ENCODE peak calls at places on chromosomes 2 and 18, in eight cellular contexts. F, A, O, R, Y, W, P and N are unnamed samples.

GRCh38 chr2:128717758-128718710 is 399.4 kb upstream of the HS6ST1 start:
- DNase-seq in R (no peak), O (no peak), Y (no peak), P (no peak), A (no peak), F (no peak), W (no peak), N (no peak)

GRCh38 chr18:36066731-36067117 is 635 bp downstream of the RPRD1A start:
- DNase-seq in F (peak), A (no peak), O (peak), R (no peak), P (no peak), W (no peak), Y (no peak), N (no peak)

GRCh38 chr2:20071397-20072383 is 20.3 kb upstream of the LAPTM4A start:
- DNase-seq in A (no peak), F (no peak), Y (peak), R (no peak), O (peak), W (no peak), P (peak), N (no peak)

GRCh38 chr2:239514753-239515152 is 113.9 kb upstream of the HDAC4 start:
- DNase-seq in O (no peak), W (no peak), Y (no peak), A (no peak), R (no peak), P (no peak), F (no peak), N (no peak)

GRCh38 chr2:12396699-12397098 is 320.0 kb upstream of the TRIB2 start:
- DNase-seq in R (no peak), A (no peak), F (no peak), O (no peak), W (no peak), Y (no peak), P (no peak), N (no peak)

GRCh38 chr2:233350708-233351107 is 3.6 kb upstream of the DGKD start:
- DNase-seq in O (peak), P (peak), Y (no peak), A (peak), F (peak), R (peak), W (peak), N (no peak)

GRCh38 chr18:23237524-23238151 is 102.4 kb downstream of the CABLES1 start:
- DNase-seq in O (no peak), Y (peak), W (no peak), R (no peak), A (peak), P (no peak), F (peak), N (no peak)

GRCh38 chr2:138115664-138116063 is 151.4 kb downstream of the HNMT start:
- DNase-seq in W (no peak), R (no peak), A (no peak), O (no peak), P (no peak), Y (no peak), F (no peak), N (no peak)

GRCh38 chr2:41127351-41127750 is 675.5 kb upstream of the SLC8A1 start:
- DNase-seq in Y (no peak), P (no peak), F (no peak), W (no peak), R (no peak), A (no peak), O (no peak), N (no peak)

GRCh38 chr2:48448274-48449061 is 81.5 kb upstream of the STON1 start:
- DNase-seq in P (no peak), Y (no peak), O (peak), A (no peak), W (peak), R (no peak), F (no peak), N (no peak)

GRCh38 chr2:106566050-106566449 is 78.9 kb downstream of the CD8B2 start:
- DNase-seq in A (peak), W (no peak), R (no peak), F (no peak), P (no peak), O (no peak), Y (no peak), N (peak)

GRCh38 chr18:76354348-76354747 is 140.7 kb downstream of the ZNF516 start:
- DNase-seq in F (no peak), R (peak), A (no peak), W (no peak), O (no peak), P (no peak), Y (peak), N (no peak)

GRCh38 chr2:71894266-71894665 is 253.4 kb downstream of the CYP26B1 start:
- DNase-seq in O (no peak), P (no peak), A (no peak), W (no peak), Y (no peak), R (no peak), F (no peak), N (no peak)

GRCh38 chr18:73707035-73707434 is 440.6 kb downstream of the FBXO15 start:
- DNase-seq in A (no peak), P (peak), R (no peak), O (no peak), Y (no peak), W (no peak), F (no peak), N (no peak)

GRCh38 chr2:207768891-207769596 is 662 bp downstream of the FZD5 start:
- DNase-seq in P (peak), A (peak), R (no peak), Y (no peak), W (no peak), F (peak), O (no peak), N (no peak)

GRCh38 chr2:20919301-20919800 is 96.5 kb upstream of the LDAH start:
- DNase-seq in W (no peak), A (no peak), F (no peak), P (no peak), O (no peak), Y (no peak), R (no peak), N (no peak)

GRCh38 chr18:79884963-79885728 is 66.3 kb downstream of the SLC66A2 start:
- DNase-seq in F (no peak), A (peak), P (no peak), O (no peak), R (no peak), W (no peak), Y (peak), N (no peak)

GRCh38 chr18:23156134-23156533 is 20.8 kb downstream of the CABLES1 start:
- DNase-seq in W (no peak), P (no peak), Y (no peak), R (no peak), A (no peak), O (peak), F (no peak), N (no peak)

GRCh38 chr2:98454073-98454472 is 9.4 kb downstream of the INPP4A start:
- DNase-seq in W (no peak), Y (no peak), R (no peak), A (no peak), O (no peak), P (no peak), F (no peak), N (no peak)

GRCh38 chr18:44541159-44541558 is 139.5 kb upstream of the SETBP1 start:
- DNase-seq in Y (no peak), R (no peak), O (no peak), F (no peak), W (no peak), A (no peak), P (no peak), N (no peak)

GRCh38 chr2:190415794-190416729 is 7.9 kb downstream of the MFSD6 start:
- DNase-seq in W (no peak), Y (no peak), O (no peak), P (no peak), R (no peak), F (peak), A (no peak), N (no peak)

GRCh38 chr2:88641330-88641729 is 14.1 kb upstream of the EIF2AK3 start:
- DNase-seq in P (no peak), A (no peak), R (no peak), Y (no peak), O (no peak), W (no peak), F (no peak), N (no peak)

GRCh38 chr2:64267699-64268098 is 123.5 kb upstream of the PELI1 start:
- DNase-seq in W (no peak), P (no peak), R (no peak), F (no peak), O (no peak), A (no peak), Y (no peak), N (no peak)

GRCh38 chr2:68796306-68796905 is 61.8 kb downstream of the ARHGAP25 start:
- DNase-seq in A (peak), P (no peak), Y (no peak), R (no peak), O (no peak), W (peak), F (no peak), N (no peak)

GRCh38 chr2:201440182-201440581 is 11.1 kb downstream of the TRAK2 start:
- DNase-seq in O (no peak), P (no peak), A (no peak), Y (no peak), W (no peak), R (no peak), F (no peak), N (no peak)

GRCh38 chr2:152443771-152444170 is 108.8 kb downstream of the FMNL2 start:
- DNase-seq in W (no peak), R (no peak), A (no peak), Y (no peak), F (no peak), O (no peak), P (no peak), N (no peak)

GRCh38 chr2:65153515-65153914 is 23.6 kb upstream of the RAB1A start:
- DNase-seq in Y (no peak), P (peak), O (no peak), F (no peak), A (no peak), R (no peak), W (no peak), N (no peak)

GRCh38 chr2:186962085-186962747 is 113.2 kb upstream of the ZSWIM2 start:
- DNase-seq in W (no peak), O (no peak), P (no peak), Y (no peak), A (no peak), F (no peak), R (no peak), N (no peak)

GRCh38 chr2:215522237-215522636 is 86.4 kb upstream of the FN1 start:
- DNase-seq in O (peak), Y (no peak), W (no peak), R (no peak), P (no peak), A (no peak), F (no peak), N (no peak)